ENCODE peak calls at places on chromosomes 6 and 20, in eight cellular contexts. X, N, P, Y, R, W, T and V are unnamed samples. For H3K4me1, H3K27me3 and H3K9me3, the result is how much of the 10 kb centered on the place peaks cover.

GRCh38 chr6:10166031-10166430 is 248.8 kb downstream of the TFAP2A start:
- DNase-seq in X (no peak), N (no peak), P (no peak), Y (no peak), R (no peak), W (no peak), T (no peak), V (no peak)

GRCh38 chr6:131717815-131718214 is 7.0 kb upstream of the CTAGE9 start:
- DNase-seq in X (no peak), N (peak), P (no peak), Y (no peak), R (no peak), W (no peak), T (no peak), V (no peak)

GRCh38 chr6:136767583-136768307 is 24.5 kb downstream of the MAP3K5 start:
- DNase-seq in X (no peak), N (no peak), P (no peak), Y (no peak), R (no peak), W (no peak), T (no peak), V (no peak)

GRCh38 chr6:169810066-169810989 is 58.9 kb downstream of the ERMARD start:
- DNase-seq in X (peak), N (no peak), P (peak), Y (no peak), R (no peak), W (no peak), T (no peak), V (peak)

GRCh38 chr20:53866787-53867740 is 203.3 kb downstream of the BCAS1 start:
- DNase-seq in X (no peak), N (no peak), P (no peak), Y (no peak), R (no peak), W (no peak), T (no peak), V (no peak)

GRCh38 chr6:15796130-15796766 is 133.4 kb upstream of the DTNBP1 start:
- DNase-seq in X (no peak), N (no peak), P (no peak), Y (no peak), R (no peak), W (no peak), T (no peak), V (no peak)

GRCh38 chr6:27679308-27679967 is 206.5 kb upstream of the ZNF184 start:
- DNase-seq in X (no peak), N (no peak), P (no peak), Y (no peak), R (no peak), W (no peak), T (no peak), V (no peak)

GRCh38 chr20:48622421-48622820 is 205.4 kb downstream of the PREX1 start:
- DNase-seq in X (no peak), N (no peak), P (no peak), Y (no peak), R (no peak), W (peak), T (no peak), V (no peak)

GRCh38 chr6:43809417-43810305 is 39.6 kb downstream of the VEGFA start:
- DNase-seq in X (peak), N (peak), P (no peak), Y (no peak), R (no peak), W (no peak), T (no peak), V (peak)

GRCh38 chr6:165206798-165207197 is 102.6 kb downstream of the C6orf118 start:
- DNase-seq in X (no peak), N (no peak), P (no peak), Y (no peak), R (no peak), W (no peak), T (no peak), V (no peak)

GRCh38 chr20:23926526-23926880 is 47.0 kb upstream of the CST5 start:
- DNase-seq in X (no peak), N (no peak), P (no peak), Y (no peak), R (peak), W (no peak), T (no peak), V (no peak)

GRCh38 chr6:1970151-1970561 is 275.2 kb downstream of the GMDS start:
- DNase-seq in X (no peak), N (no peak), P (no peak), Y (no peak), R (no peak), W (no peak), T (no peak), V (no peak)

GRCh38 chr20:41171736-41172295 is 34.5 kb downstream of the PLCG1 start:
- DNase-seq in X (peak), N (no peak), P (peak), Y (no peak), R (no peak), W (no peak), T (no peak), V (peak)

GRCh38 chr20:41174373-41174772 is 37.0 kb downstream of the PLCG1 start:
- DNase-seq in X (peak), N (no peak), P (peak), Y (no peak), R (no peak), W (no peak), T (no peak), V (peak)

GRCh38 chr20:41173791-41174341 is 36.5 kb downstream of the PLCG1 start:
- DNase-seq in X (peak), N (no peak), P (peak), Y (no peak), R (no peak), W (no peak), T (no peak), V (peak)

GRCh38 chr20:41172296-41173140 is 35.2 kb downstream of the PLCG1 start:
- DNase-seq in X (peak), N (no peak), P (peak), Y (no peak), R (no peak), W (no peak), T (no peak), V (peak)

DNA sequence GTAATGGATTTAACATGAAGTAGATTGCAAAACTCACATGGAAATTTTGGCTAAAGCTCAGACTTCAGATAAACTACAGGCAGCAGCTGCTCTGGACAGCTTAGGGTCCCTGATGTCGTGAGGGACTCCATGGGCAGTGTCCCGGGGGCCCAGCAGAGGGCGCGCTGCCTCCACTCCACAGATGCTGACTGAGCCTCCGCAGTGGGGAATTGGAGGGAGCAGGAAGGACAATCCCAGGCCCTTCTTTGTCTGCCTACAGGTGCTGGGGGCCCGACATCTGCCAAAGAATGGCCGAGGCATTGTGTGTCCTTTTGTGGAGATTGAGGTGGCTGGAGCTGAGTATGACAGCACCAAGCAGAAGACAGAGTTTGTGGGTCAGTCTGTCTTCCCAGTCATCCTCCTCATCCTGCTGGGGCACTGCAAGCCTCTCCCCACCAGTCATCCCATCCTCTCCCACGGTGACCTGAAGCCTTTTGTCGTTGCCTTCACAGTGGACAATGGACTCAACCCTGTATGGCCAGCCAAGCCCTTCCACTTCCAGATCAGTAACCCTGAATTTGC is 35.9 kb downstream of the PLCG1 start:
- DNase-seq in X (peak), N (peak), P (peak), Y (peak), R (peak), W (peak), T (peak), V (peak)
- H3K4me1 ChIP-seq in X (under half), N (half or more), P (under half), Y (under half), R (under half), W (under half), T (under half), V (under half)

DNA sequence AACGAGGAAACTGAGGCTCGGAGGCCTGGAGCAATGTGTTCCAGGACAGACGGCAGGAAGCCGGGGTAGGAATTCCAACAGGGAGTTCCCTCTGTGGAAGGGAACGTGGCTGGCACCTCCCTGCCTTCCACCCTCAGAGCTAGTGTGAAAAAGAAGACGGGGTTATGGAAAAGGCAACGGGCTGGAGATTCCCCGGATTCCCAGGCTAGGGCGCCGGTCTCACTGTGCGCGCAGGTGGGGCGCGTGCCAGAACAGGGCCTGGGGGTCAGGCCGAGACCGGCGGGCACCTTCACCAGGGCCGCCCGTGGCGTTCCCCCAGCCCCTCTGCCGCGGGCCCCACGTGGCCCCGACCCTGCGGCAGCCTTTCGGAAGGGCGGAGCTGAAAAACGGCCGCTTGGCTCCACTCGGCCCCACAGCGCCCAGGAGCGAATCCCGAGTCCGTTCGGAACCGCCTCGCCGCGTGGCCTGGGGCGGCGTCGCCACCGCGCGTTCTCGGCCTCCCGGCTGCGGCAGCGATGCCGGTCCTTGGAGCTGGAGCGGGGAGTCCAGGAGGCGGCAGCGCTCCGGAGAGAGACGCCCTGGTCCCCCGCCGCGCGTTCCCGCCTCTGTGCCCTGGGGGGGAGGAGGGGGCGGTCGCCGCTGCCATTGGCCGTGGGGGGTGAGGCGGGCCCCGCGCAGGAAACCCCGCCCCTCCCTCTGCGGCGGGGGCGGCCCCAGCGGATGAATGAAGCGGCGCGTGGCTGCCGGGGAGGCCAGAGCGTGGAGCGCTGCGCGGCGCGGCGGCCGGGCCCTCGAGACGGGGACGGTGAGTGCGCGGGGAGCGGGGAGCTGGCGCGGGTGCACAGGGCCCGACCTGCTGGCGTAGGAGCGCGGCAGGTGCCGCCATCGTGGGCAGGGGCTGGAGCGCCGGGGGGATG is at the start of gene SLCO4A1:
- DNase-seq in X (peak), N (peak), P (peak), Y (peak), R (peak), W (peak), T (peak), V (peak)
- H3K27me3 ChIP-seq in X (under half), N (under half), P (under half), Y (under half), R (under half), W (under half), T (under half), V (under half)

DNA sequence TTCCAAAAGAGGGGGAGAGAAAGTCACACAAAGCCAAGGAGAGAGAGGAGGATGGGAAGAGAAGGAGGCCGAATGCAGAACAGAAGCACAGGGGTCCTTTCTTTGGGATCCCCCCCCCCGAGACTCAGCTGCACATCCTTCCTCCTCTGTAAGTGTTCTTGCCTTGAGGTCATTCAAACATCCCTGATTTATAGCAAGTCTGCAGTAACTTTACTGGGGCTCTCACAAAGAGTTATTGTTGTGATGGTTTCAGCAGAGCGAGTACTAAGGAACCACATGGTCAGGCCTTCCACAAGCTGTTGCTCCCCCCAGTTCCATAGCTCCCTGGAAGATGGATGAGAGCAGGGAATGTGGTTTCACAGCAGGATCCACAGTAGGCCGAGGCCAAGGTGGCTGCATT is 351.5 kb upstream of the CDH4 start:
- DNase-seq in X (no peak), N (no peak), P (no peak), Y (no peak), R (no peak), W (no peak), T (no peak), V (no peak)
- H3K9me3 ChIP-seq in X (under half), N (under half), P (under half), Y (under half), R (under half), W (under half), T (under half), V (under half)

DNA sequence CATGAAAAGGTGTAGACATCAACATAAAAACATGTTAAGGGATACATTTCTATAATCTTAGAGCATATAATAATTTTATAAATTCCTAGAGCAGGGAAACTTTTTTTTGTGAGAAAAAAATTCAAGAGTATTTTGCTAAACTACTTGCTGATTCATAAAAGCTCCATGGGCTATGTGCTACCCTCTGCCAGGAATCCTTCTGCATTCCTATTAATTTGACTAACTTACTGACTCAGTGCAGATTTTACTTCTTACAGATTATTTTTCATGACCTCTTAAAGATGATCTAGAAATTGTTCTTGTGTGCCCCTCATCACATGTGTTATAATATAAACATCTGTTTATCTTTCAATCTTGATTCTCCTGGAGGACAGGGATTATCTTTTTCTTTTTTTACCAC is 5.7 kb downstream of the VTA1 start:
- DNase-seq in X (no peak), N (no peak), P (no peak), Y (no peak), R (no peak), W (no peak), T (no peak), V (no peak)
- H3K4me1 ChIP-seq in X (under half), N (under half), P (under half), Y (under half), R (under half), W (under half), T (under half), V (under half)

GRCh38 chr6:99233219-99233618 is 116.3 kb downstream of the FAXC start:
- DNase-seq in X (no peak), N (no peak), P (no peak), Y (no peak), R (no peak), W (no peak), T (no peak), V (no peak)

GRCh38 chr6:99232003-99232402 is 117.5 kb downstream of the FAXC start:
- DNase-seq in X (no peak), N (peak), P (no peak), Y (no peak), R (no peak), W (no peak), T (no peak), V (no peak)

GRCh38 chr6:99236010-99236409 is 113.5 kb downstream of the FAXC start:
- DNase-seq in X (no peak), N (no peak), P (no peak), Y (no peak), R (no peak), W (no peak), T (no peak), V (no peak)
- H3K27me3 ChIP-seq in X (under half), N (under half), P (under half), Y (under half), R (under half), W (under half), T (under half), V (under half)